ENCODE peak calls at places on chromosome 12, in seven cellular contexts. B is caudate nucleus, N is right cardiac atrium, U is neural progenitor cell, H is IMR-90, D is sigmoid colon, F is heart right ventricle. V is an unnamed sample.

GRCh38 chr12:103865151-103865730 is 24.2 kb upstream of the NT5DC3 start:
- DNase-seq in B (no peak), N (no peak), U (no peak), H (no peak), D (no peak), F (no peak), V (no peak)

GRCh38 chr12:19654630-19655384 is 215.5 kb downstream of the AEBP2 start:
- DNase-seq in B (no peak), N (no peak), U (no peak), H (peak), D (no peak), F (no peak), V (no peak)

GRCh38 chr12:51374346-51374745 is 16.9 kb downstream of the GALNT6 start:
- DNase-seq in B (no peak), N (no peak), U (no peak), H (no peak), D (no peak), F (no peak), V (no peak)

GRCh38 chr12:46395308-46395707 is 22.7 kb upstream of the SLC38A2 start:
- DNase-seq in B (no peak), N (no peak), U (no peak), H (no peak), D (no peak), F (no peak), V (no peak)

GRCh38 chr12:5909560-5909959 is 35.5 kb downstream of the ANO2 start:
- DNase-seq in B (no peak), N (no peak), U (no peak), H (no peak), D (no peak), F (no peak), V (no peak)

GRCh38 chr12:62802981-62803380 is 132.0 kb downstream of the PPM1H start:
- DNase-seq in B (no peak), N (no peak), U (no peak), H (peak), D (no peak), F (no peak), V (no peak)

GRCh38 chr12:112419269-112420133 is 754 bp downstream of the PTPN11 start:
- DNase-seq in B (no peak), N (peak), U (peak), H (peak), D (peak), F (peak), V (no peak)

GRCh38 chr12:53252349-53252916 is 15.7 kb upstream of the ESPL1 start:
- DNase-seq in B (no peak), N (peak), U (no peak), H (no peak), D (peak), F (no peak), V (no peak)

GRCh38 chr12:22039361-22039760 is 6.7 kb upstream of the CMAS start:
- DNase-seq in B (no peak), N (no peak), U (no peak), H (no peak), D (no peak), F (no peak), V (no peak)

GRCh38 chr12:7460375-7461259 is 16.7 kb upstream of the CD163L1 start:
- DNase-seq in B (no peak), N (peak), U (peak), H (peak), D (no peak), F (no peak), V (peak)

GRCh38 chr12:91001306-91001705 is 3.5 kb downstream of the EPYC start:
- DNase-seq in B (no peak), N (no peak), U (no peak), H (no peak), D (no peak), F (no peak), V (no peak)

GRCh38 chr12:67355428-67356385 is 86.5 kb downstream of the CAND1 start:
- DNase-seq in B (no peak), N (no peak), U (peak), H (peak), D (no peak), F (no peak), V (no peak)

GRCh38 chr12:24415934-24416333 is 466.5 kb upstream of the SOX5 start:
- DNase-seq in B (no peak), N (no peak), U (no peak), H (no peak), D (no peak), F (no peak), V (no peak)

GRCh38 chr12:17062296-17063061 is 456.5 kb upstream of the LMO3 start:
- DNase-seq in B (no peak), N (no peak), U (no peak), H (no peak), D (no peak), F (no peak), V (no peak)

GRCh38 chr12:111102062-111102735 is 181.8 kb upstream of the MYL2 start:
- DNase-seq in B (no peak), N (no peak), U (no peak), H (no peak), D (no peak), F (no peak), V (no peak)

GRCh38 chr12:58009355-58009754 is 68.0 kb downstream of the ATP23 start:
- DNase-seq in B (no peak), N (no peak), U (no peak), H (no peak), D (no peak), F (no peak), V (no peak)

GRCh38 chr12:25699454-25699853 is 146.4 kb upstream of the LMNTD1 start:
- DNase-seq in B (no peak), N (no peak), U (no peak), H (peak), D (no peak), F (no peak), V (no peak)

GRCh38 chr12:130819681-130820080 is 19.4 kb downstream of the STX2 start:
- DNase-seq in B (no peak), N (no peak), U (no peak), H (no peak), D (no peak), F (no peak), V (no peak)

GRCh38 chr12:108977360-108977759 is 43.5 kb downstream of the SVOP start:
- DNase-seq in B (no peak), N (no peak), U (no peak), H (no peak), D (no peak), F (peak), V (no peak)

GRCh38 chr12:108567388-108567787 is 5.0 kb downstream of the ISCU start:
- DNase-seq in B (no peak), N (no peak), U (no peak), H (no peak), D (no peak), F (no peak), V (no peak)

GRCh38 chr12:47014474-47014873 is 64.9 kb upstream of the PCED1B start:
- DNase-seq in B (no peak), N (no peak), U (no peak), H (peak), D (no peak), F (no peak), V (no peak)

GRCh38 chr12:93784339-93785086 is 107.3 kb downstream of the CRADD start:
- DNase-seq in B (no peak), N (no peak), U (peak), H (peak), D (peak), F (peak), V (no peak)

GRCh38 chr12:95218852-95219171 is 1.2 kb downstream of the VEZT start:
- DNase-seq in B (no peak), N (peak), U (peak), H (no peak), D (no peak), F (no peak), V (no peak)

GRCh38 chr12:30796891-30797371 is 42.2 kb upstream of the CAPRIN2 start:
- DNase-seq in B (peak), N (no peak), U (peak), H (peak), D (no peak), F (no peak), V (no peak)

GRCh38 chr12:30794591-30795409 is 40.0 kb upstream of the CAPRIN2 start:
- DNase-seq in B (peak), N (peak), U (no peak), H (peak), D (no peak), F (no peak), V (no peak)

GRCh38 chr12:30796508-30796780 is 41.7 kb upstream of the CAPRIN2 start:
- DNase-seq in B (peak), N (peak), U (peak), H (peak), D (peak), F (no peak), V (no peak)

GRCh38 chr12:30795410-30795659 is 40.6 kb upstream of the CAPRIN2 start:
- DNase-seq in B (no peak), N (no peak), U (no peak), H (no peak), D (no peak), F (no peak), V (no peak)

DNA sequence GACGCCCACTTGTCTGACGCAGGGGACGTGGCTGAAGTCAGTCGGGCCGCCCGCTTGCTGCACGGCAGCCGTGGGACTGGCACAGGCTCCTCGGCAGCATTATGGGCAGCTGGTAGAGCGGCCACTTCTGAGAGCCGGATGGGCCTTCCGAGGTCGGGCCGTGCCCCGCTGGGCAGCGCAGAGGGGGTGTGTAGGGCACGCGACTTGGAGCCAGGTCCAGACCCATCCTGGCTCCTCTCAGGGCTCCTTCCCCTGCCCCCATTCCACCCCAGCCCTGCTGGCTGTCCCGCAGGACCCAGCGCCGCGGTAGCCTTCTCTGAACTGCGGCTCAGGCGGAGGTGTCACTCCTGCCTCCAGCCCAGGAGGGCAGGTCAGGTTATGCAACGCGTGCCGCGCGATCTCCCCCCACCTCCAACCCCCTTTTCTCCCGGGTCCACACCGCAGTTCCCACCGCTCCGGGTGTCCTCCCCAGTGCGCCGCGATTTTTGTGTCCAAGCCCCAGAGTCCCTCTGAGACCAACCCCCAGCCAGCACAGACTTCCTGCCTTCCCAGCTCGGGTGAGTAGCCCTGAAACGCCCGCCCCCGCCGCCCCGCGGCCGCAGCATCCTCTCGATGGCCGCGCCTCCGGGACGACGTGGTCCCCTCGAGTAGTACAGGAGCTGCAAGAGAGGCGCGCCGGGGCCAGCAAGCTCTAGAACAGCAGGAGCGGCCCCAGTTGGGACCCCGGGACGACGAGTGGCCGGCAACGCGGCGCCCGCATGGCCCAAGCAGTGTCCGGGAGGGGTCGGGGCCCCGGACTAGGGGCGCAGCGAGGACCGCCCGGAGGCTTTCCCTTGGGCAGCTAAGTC is 41.1 kb upstream of the CAPRIN2 start:
- DNase-seq in B (peak), N (peak), U (peak), H (peak), D (peak), F (peak), V (no peak)
- H3K27ac ChIP-seq in B (peak), N (peak), U (no peak), H (peak), D (no peak), F (peak), V (peak)

DNA sequence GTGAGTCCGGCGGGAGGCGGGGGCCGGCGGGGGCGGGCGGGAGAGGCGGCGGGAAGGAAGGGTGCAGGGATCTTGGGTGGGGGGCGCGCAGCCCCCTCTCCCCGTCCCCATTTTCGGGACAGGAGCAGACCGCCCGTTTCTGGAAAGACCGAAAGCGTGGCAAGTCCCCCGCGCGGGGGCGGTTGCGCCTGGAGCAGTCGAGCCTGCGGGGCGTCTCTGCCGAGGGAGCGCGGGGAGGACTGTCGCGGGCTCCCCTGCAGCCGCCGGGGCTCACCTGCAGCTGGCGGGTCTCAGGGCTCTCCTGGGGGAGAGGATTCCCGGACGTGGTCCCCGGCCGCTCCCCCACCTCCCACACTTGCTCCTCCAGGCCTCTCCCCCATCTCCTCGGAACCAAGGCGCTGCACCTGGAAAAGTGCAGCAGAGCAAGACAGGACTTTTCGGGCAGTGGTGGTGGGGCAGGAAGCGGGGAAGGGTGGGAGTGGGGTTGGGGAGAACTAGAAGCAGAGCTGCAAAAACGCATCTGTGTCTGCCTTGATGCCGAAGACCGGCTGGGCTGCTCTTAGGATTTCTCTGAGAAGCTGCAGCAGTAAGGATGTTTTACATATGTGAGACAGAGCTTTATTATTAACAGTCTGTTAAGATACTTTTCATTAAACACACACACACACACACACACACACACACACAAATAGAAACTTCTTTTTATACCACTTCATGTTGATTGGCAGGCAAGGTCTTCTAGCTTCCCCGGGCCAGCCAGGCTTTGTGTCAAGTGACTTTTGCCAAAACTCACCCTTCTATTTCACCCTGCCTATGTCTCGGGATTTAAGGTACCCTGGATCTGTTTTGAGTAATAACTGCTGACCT is 680 bp downstream of the C12orf75 start:
- DNase-seq in B (peak), N (peak), U (peak), H (no peak), D (no peak), F (peak), V (peak)
- H3K27ac ChIP-seq in B (no peak), N (no peak), U (no peak), H (peak), D (no peak), F (no peak), V (no peak)

DNA sequence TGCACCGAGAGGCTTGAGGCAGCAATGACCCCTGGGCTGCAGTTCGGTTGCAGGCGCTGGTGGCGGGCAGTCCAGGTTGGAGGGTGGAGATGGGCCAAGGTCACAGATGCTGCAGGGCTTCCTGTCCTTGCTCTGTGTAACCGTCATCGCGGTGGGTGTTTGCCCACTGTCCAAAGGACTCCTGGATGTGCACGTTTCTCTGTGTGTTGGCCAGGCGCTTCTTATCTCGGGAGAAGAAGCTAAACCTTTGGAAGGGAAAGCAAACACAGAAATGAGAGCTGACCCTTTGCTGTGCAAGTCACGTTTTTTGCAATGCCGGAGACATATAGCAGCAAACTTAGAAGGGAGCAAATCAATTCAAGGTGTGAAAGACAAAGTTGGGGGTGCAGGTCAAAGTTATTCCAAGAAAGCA is 14.5 kb downstream of the SNRNP35 start:
- DNase-seq in B (no peak), N (no peak), U (no peak), H (no peak), D (no peak), F (no peak), V (no peak)
- H3K27ac ChIP-seq in B (no peak), N (no peak), U (no peak), H (no peak), D (no peak), F (no peak), V (no peak)

GRCh38 chr12:124532947-124533346 is 34.5 kb downstream of the NCOR2 start:
- DNase-seq in B (no peak), N (no peak), U (peak), H (no peak), D (no peak), F (no peak), V (no peak)
- H3K27ac ChIP-seq in B (no peak), N (no peak), U (peak), H (no peak), D (no peak), F (no peak), V (peak)